ENCODE peak calls at places on chromosomes 13 and 19, in nine cellular contexts. B is omental fat pad; U is HCT116; I is stimulated activated CD4-positive, alpha-beta T cell treated with anti-CD3 and anti-CD28 coated beads, Interleukin-4, amount 100 ng/mL, for 48 hours; M is T follicular helper cell; Q is AG09309; O is testis; A is mesenchymal stem cell; D is uterus. L is an unnamed sample.

GRCh38 chr13:44191504-44192171 is 182.0 kb upstream of the SERP2 start:
- DNase-seq in B (no peak), U (peak; percentile 81), I (no peak), M (peak; percentile 10), Q (peak; percentile 67), O (peak; percentile 60), A (peak; percentile 54), D (peak; percentile 54), L (no peak)

GRCh38 chr19:34314437-34315313 is 50.3 kb upstream of the GPI start:
- DNase-seq in B (no peak), U (no peak), I (no peak), M (no peak), Q (no peak), O (no peak), A (no peak), D (no peak), L (no peak)

GRCh38 chr13:32134241-32134801 is 102.7 kb downstream of the FRY start:
- DNase-seq in B (no peak), U (no peak), I (no peak), M (no peak), Q (no peak), O (no peak), A (peak; percentile 43), D (no peak), L (no peak)

GRCh38 chr13:107516517-107516916 is 698.8 kb downstream of the LIG4 start:
- DNase-seq in B (no peak), U (no peak), I (no peak), M (no peak), Q (no peak), O (no peak), A (no peak), D (no peak), L (no peak)

GRCh38 chr19:29376855-29377354 is 148.9 kb upstream of the VSTM2B start:
- DNase-seq in B (no peak), U (no peak), I (no peak), M (no peak), Q (no peak), O (no peak), A (no peak), D (no peak), L (no peak)

GRCh38 chr13:57624565-57625435 is 6.7 kb upstream of the PCDH17 start:
- DNase-seq in B (no peak), U (no peak), I (no peak), M (no peak), Q (no peak), O (peak; percentile 64), A (peak; percentile 79), D (no peak), L (no peak)

GRCh38 chr19:51091895-51092873 is 9.5 kb upstream of the KLK14 start:
- DNase-seq in B (no peak), U (no peak), I (no peak), M (no peak), Q (no peak), O (no peak), A (no peak), D (no peak), L (no peak)

GRCh38 chr19:45663800-45664199 is 4.2 kb upstream of the GIPR start:
- DNase-seq in B (no peak), U (no peak), I (no peak), M (no peak), Q (no peak), O (no peak), A (no peak), D (no peak), L (no peak)

GRCh38 chr13:59269476-59269875 is 894.3 kb downstream of the DIAPH3 start:
- DNase-seq in B (no peak), U (no peak), I (no peak), M (no peak), Q (no peak), O (no peak), A (peak; percentile 93), D (no peak), L (peak; percentile 82)

GRCh38 chr19:53958168-53958571 is 4.6 kb upstream of the CACNG8 start:
- DNase-seq in B (no peak), U (no peak), I (no peak), M (no peak), Q (no peak), O (no peak), A (no peak), D (no peak), L (no peak)

GRCh38 chr13:58792854-58793253 is 1161.3 kb downstream of the PCDH17 start:
- DNase-seq in B (no peak), U (no peak), I (no peak), M (no peak), Q (no peak), O (no peak), A (no peak), D (no peak), L (no peak)

GRCh38 chr13:40164137-40164536 is 502.3 kb downstream of the FOXO1 start:
- DNase-seq in B (no peak), U (no peak), I (no peak), M (no peak), Q (no peak), O (no peak), A (peak; percentile 73), D (no peak), L (no peak)

GRCh38 chr19:50047686-50048085 is 21.9 kb downstream of the ZNF473 start:
- DNase-seq in B (no peak), U (no peak), I (no peak), M (no peak), Q (no peak), O (no peak), A (no peak), D (no peak), L (no peak)